ENCODE peak calls at places on chromosomes 4 and X, in five cellular contexts. F, B, M, L and V are unnamed samples.

GRCh38 chr4:165131247-165131832 is 18.7 kb upstream of the TMEM192 start:
- DNase-seq in F (peak; percentile 56), B (peak; percentile 59), M (no peak), L (peak; percentile 52), V (peak; percentile 66)

GRCh38 chr4:168811793-168812651 is 198.0 kb downstream of the CBR4 start:
- DNase-seq in F (no peak), B (peak; percentile 83), M (no peak), L (no peak), V (no peak)

GRCh38 chr4:113708250-113708649 is 53.3 kb downstream of the CAMK2D start:
- DNase-seq in F (no peak), B (peak; percentile 33), M (no peak), L (no peak), V (no peak)

GRCh38 chr4:171880136-171880535 is 66.9 kb downstream of the GALNTL6 start:
- DNase-seq in F (peak; percentile 59), B (peak; percentile 94), M (no peak), L (no peak), V (no peak)

GRCh38 chr4:87066403-87067119 is 131.8 kb downstream of the AFF1 start:
- DNase-seq in F (no peak), B (peak; percentile 33), M (no peak), L (no peak), V (no peak)

GRCh38 chrX:19799319-19800182 is 87.8 kb downstream of the SH3KBP1 start:
- DNase-seq in F (no peak), B (peak; percentile 57), M (no peak), L (peak; percentile 28), V (no peak)

GRCh38 chrX:69024931-69025330 is 140.3 kb downstream of the PJA1 start:
- DNase-seq in F (no peak), B (peak; percentile 65), M (peak; percentile 87), L (peak; percentile 10), V (no peak)

GRCh38 chrX:17944833-17945497 is 83.9 kb upstream of the RAI2 start:
- DNase-seq in F (no peak), B (peak; percentile 8), M (no peak), L (no peak), V (no peak)

GRCh38 chr4:152451496-152451895 is 84.4 kb downstream of the FBXW7 start:
- DNase-seq in F (no peak), B (no peak), M (no peak), L (no peak), V (no peak)

GRCh38 chr4:125266901-125267601 is 47.7 kb upstream of the FAT4 start:
- DNase-seq in F (peak; percentile 20), B (peak; percentile 83), M (no peak), L (no peak), V (no peak)

GRCh38 chr4:58247792-58248191 is 1137.6 kb upstream of the IGFBP7 start:
- DNase-seq in F (no peak), B (no peak), M (no peak), L (no peak), V (no peak)

GRCh38 chr4:38182334-38182998 is 222.3 kb downstream of the PTTG2 start:
- DNase-seq in F (no peak), B (no peak), M (peak; percentile 75), L (no peak), V (no peak)

GRCh38 chrX:134694333-134694925 is 36.2 kb upstream of the PLAC1 start:
- DNase-seq in F (no peak), B (no peak), M (no peak), L (no peak), V (no peak)

GRCh38 chr4:4856071-4857000 is 3.1 kb upstream of the MSX1 start:
- DNase-seq in F (no peak), B (no peak), M (no peak), L (no peak), V (no peak)